ENCODE peak calls at places on chromosome 19, in four cellular contexts. M is GM12878, P is NT2/D1, L is H1. I is an unnamed sample.

GRCh38 chr19:890831-891230 is 2.2 kb downstream of the MED16 start:
- DNase-seq in L (no peak), M (no peak), P (no peak), I (no peak)

GRCh38 chr19:38409631-38410133 is 6.8 kb downstream of the FAM98C start:
- DNase-seq in M (no peak), P (no peak), L (no peak), I (no peak)

GRCh38 chr19:47230122-47230920 is 678 bp downstream of the BBC3 start:
- DNase-seq in L (peak; percentile 93), P (no peak), M (no peak), I (peak; percentile 45)

GRCh38 chr19:42653841-42654240 is 59.1 kb upstream of the CEACAM8 start:
- DNase-seq in L (no peak), M (no peak), P (no peak), I (no peak)

GRCh38 chr19:57280913-57281425 is 684 bp downstream of the ZNF460 start:
- DNase-seq in M (no peak), P (no peak), L (no peak), I (no peak)

GRCh38 chr19:39645800-39646411 is 9.8 kb upstream of the LGALS16 start:
- DNase-seq in L (peak; percentile 63), M (no peak), P (no peak), I (no peak)

GRCh38 chr19:48169585-48169973 is 565 bp downstream of the LIG1 start:
- DNase-seq in M (no peak), L (peak; percentile 97), P (peak; percentile 32), I (peak; percentile 95)

GRCh38 chr19:18392417-18392816 is 5.0 kb downstream of the LRRC25 start:
- DNase-seq in P (no peak), M (no peak), L (no peak), I (no peak)

GRCh38 chr19:51166846-51167490 is 24.9 kb downstream of the SIGLEC7 start:
- DNase-seq in M (no peak), L (no peak), P (no peak), I (no peak)

GRCh38 chr19:29673451-29674371 is 8.4 kb downstream of the PLEKHF1 start:
- DNase-seq in M (no peak), L (no peak), P (no peak), I (no peak)

GRCh38 chr19:4555657-4556561 is 3.6 kb downstream of the SEMA6B start:
- DNase-seq in P (no peak), M (no peak), L (peak; percentile 79), I (peak; percentile 77)

GRCh38 chr19:35797663-35798062 is 15.0 kb downstream of the PRODH2 start:
- DNase-seq in L (peak; percentile 82), P (no peak), M (no peak), I (no peak)

GRCh38 chr19:29872224-29872731 is 60.5 kb downstream of the CCNE1 start:
- DNase-seq in P (no peak), M (no peak), L (peak; percentile 69), I (no peak)

GRCh38 chr19:47363758-47364529 is 14.8 kb downstream of the DHX34 start:
- DNase-seq in L (no peak), P (peak; percentile 18), M (no peak), I (no peak)

GRCh38 chr19:3867971-3868769 is 668 bp downstream of the ZFR2 start:
- DNase-seq in P (no peak), L (peak; percentile 59), M (no peak), I (no peak)

GRCh38 chr19:18408053-18408476 is 10.6 kb upstream of the LRRC25 start:
- DNase-seq in M (peak; percentile 87), L (peak; percentile 86), P (no peak), I (peak; percentile 55)

GRCh38 chr19:10419200-10419645 is 1.1 kb upstream of the PDE4A start:
- DNase-seq in L (no peak), P (no peak), M (no peak), I (no peak)

GRCh38 chr19:45130888-45131615 is 29.7 kb downstream of the NKPD1 start:
- DNase-seq in L (no peak), M (no peak), P (no peak), I (no peak)

GRCh38 chr19:39365531-39365930 is 23.3 kb downstream of the SAMD4B start:
- DNase-seq in L (no peak), P (no peak), M (no peak), I (no peak)

GRCh38 chr19:10339380-10339960 is at the start of gene ICAM3:
- DNase-seq in L (peak; percentile 64), P (no peak), M (peak; percentile 43), I (no peak)

GRCh38 chr19:41808663-41809566 is 12.5 kb downstream of the CEACAM3 start:
- DNase-seq in M (no peak), P (no peak), L (no peak), I (no peak)

GRCh38 chr19:42074513-42075363 is 1.2 kb upstream of the ZNF574 start:
- DNase-seq in L (peak; percentile 56), M (no peak), P (no peak), I (peak; percentile 32)

GRCh38 chr19:44050740-44051653 is 839 bp upstream of the ZNF223 start:
- DNase-seq in P (no peak), M (no peak), L (no peak), I (no peak)
- TF ChIP-seq SUZ12 in P (no peak), M (no peak), L (no peak), I (no peak)

DNA sequence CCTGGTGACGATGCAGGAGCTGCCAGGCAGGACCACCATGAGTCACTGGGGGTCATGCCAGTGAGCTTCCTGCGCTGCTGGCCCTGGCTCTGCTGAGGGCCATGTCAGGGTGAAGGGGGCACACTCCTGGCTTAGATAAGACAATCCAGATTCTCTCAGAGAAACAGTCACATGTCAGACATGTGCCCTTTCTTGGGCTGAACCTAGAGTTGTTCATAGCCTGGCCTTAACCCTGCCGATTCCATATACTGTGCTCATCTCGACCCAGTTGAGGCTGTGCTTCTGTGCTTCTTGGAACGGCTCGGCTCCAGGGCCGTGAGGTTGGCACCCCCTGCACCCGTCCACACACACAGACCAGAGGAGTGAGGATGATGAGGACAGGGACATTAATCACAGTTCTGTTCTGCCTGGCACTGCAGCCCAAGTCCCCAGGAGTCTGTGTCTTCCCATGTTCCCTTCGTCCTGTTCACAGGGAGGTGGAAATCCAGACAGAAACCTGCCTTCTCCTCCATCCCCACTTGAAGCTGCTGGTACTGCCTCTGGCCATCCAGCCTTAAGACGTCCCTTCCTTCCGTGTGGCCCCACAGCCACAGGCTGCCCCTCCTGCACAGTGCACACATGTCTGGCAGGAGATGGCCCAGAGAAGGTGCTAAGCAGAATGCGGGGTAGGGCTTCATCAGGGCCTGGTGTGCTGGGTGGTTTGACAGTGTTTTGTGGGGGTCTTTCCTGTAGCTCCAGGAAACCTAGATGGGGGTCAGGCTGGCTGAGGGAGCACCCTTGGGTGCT is 50.0 kb downstream of the LYL1 start:
- DNase-seq in P (no peak), M (no peak), L (no peak), I (no peak)
- TF ChIP-seq SUZ12 in P (no peak), M (no peak), L (no peak), I (no peak)

GRCh38 chr19:16273005-16273404 is 51.6 kb upstream of the KLF2 start:
- DNase-seq in M (no peak), L (no peak), P (peak; percentile 30), I (no peak)
- TF ChIP-seq SUZ12 in M (no peak), L (no peak), P (no peak), I (no peak)

DNA sequence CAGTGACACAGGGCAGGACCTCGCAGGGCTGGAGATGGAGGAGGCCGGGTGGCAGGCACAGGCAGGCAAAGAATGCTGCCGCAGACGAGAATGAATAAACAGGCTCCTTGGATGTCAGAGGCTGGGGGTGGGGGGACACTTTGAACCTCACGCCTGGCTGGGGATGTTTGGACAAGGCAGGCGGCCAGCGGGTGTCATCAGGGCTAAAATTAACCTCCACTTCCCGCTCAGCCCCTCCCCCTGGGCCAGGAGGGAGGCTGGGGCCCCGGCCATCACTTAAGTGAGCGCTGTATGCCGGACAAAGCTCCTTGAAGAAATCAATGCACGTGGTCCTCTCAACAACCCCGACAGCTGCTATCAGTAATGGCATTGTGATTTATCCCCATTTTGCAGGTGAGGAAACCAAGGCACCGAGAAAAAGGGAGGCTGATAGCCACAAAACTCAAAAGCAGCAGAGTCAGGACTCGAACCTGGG is 10.3 kb upstream of the FUT5 start:
- DNase-seq in P (peak; percentile 48), L (no peak), M (no peak), I (no peak)
- TF ChIP-seq SUZ12 in P (no peak), L (no peak), M (no peak), I (no peak)

GRCh38 chr19:2808129-2808941 is 11.3 kb upstream of the ZNF554 start:
- DNase-seq in P (no peak), L (no peak), M (no peak), I (no peak)

GRCh38 chr19:2806736-2807378 is 12.8 kb upstream of the ZNF554 start:
- DNase-seq in L (no peak), M (no peak), P (no peak), I (no peak)

GRCh38 chr19:2809387-2810140 is 10.1 kb upstream of the ZNF554 start:
- DNase-seq in L (no peak), M (no peak), P (no peak), I (no peak)

GRCh38 chr19:2805991-2806649 is 13.5 kb upstream of the ZNF554 start:
- DNase-seq in P (no peak), M (no peak), L (no peak), I (no peak)

DNA sequence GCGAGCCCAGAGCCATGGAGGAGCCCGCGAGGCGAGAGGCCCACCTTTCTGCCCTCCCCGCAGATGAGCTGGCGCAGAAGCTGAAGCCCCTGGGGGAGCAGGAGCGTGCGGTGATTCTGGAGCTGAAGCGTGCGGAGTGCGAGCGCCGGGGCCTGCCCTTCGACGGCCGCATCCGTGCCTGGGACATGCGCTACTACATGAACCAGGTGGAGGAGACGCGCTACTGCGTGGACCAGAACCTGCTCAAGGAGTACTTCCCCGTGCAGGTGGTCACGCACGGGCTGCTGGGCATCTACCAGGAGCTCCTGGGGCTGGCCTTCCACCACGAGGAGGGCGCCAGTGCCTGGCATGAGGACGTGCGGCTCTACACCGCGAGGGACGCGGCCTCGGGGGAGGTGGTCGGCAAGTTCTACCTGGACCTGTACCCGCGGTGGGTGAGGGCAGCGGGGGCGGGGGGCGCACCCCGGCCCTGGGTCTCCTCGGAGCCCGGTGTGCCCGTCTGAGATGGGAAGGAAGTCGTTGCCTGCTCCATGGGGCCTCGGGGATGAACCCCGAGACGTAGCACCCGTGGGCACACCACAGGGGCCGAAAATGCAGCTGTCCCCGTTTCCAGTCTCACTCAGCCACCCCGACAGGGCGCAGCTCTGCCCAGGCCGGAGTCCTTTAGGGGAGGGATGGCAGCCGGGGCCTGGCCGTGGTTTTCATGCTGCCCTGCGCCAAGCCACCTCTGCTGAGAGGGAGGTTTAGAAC is 12.1 kb upstream of the ZNF554 start:
- DNase-seq in M (no peak), P (no peak), L (no peak), I (no peak)
- TF ChIP-seq SUZ12 in M (no peak), P (no peak), L (no peak), I (no peak)